ENCODE peak calls at places on chromosome 13, in eight cellular contexts. G is esophagus muscularis mucosa, O is breast epithelium, C is GM12878, V is transverse colon, F is H1, T is prostate gland, L is suprapubic skin. W is an unnamed sample.

GRCh38 chr13:35984287-35984686 is 146.9 kb downstream of the DCLK1 start:
- DNase-seq in O (no peak), C (no peak), T (no peak), V (no peak), F (no peak), G (no peak), L (no peak), W (no peak)

GRCh38 chr13:20798027-20798426 is 24.3 kb upstream of the EEF1AKMT1 start:
- DNase-seq in C (no peak), L (no peak), G (no peak), F (no peak), O (no peak), T (no peak), V (no peak), W (no peak)

GRCh38 chr13:44306401-44307192 is 67.0 kb upstream of the SERP2 start:
- DNase-seq in L (no peak), T (peak), C (no peak), F (peak), O (peak), G (no peak), V (peak), W (peak)

GRCh38 chr13:48412100-48412556 is 785 bp downstream of the LPAR6 start:
- DNase-seq in F (no peak), V (no peak), C (no peak), O (no peak), T (no peak), G (no peak), L (no peak), W (no peak)

GRCh38 chr13:90352763-90353162 is 994.7 kb upstream of the MIR17HG start:
- DNase-seq in G (no peak), V (no peak), C (no peak), O (no peak), L (no peak), F (no peak), T (no peak), W (no peak)

GRCh38 chr13:34521166-34521565 is 420.9 kb upstream of the NBEA start:
- DNase-seq in C (no peak), F (no peak), L (no peak), O (no peak), V (no peak), G (no peak), T (no peak), W (no peak)

GRCh38 chr13:84706004-84706710 is 823.9 kb upstream of the SLITRK1 start:
- DNase-seq in G (no peak), T (no peak), C (no peak), F (no peak), O (no peak), L (no peak), V (no peak), W (no peak)

GRCh38 chr13:35865341-35866240 is 265.6 kb downstream of the DCLK1 start:
- DNase-seq in F (no peak), G (no peak), L (no peak), C (no peak), V (no peak), O (no peak), T (no peak), W (no peak)

GRCh38 chr13:24145231-24145630 is 15.3 kb upstream of the SPATA13 start:
- DNase-seq in O (no peak), F (no peak), T (no peak), G (no peak), C (no peak), L (no peak), V (no peak), W (no peak)

GRCh38 chr13:20387006-20387405 is 138.7 kb downstream of the CRYL1 start:
- DNase-seq in V (no peak), T (no peak), G (no peak), C (no peak), O (no peak), L (no peak), F (no peak), W (no peak)

GRCh38 chr13:58542530-58542929 is 911.0 kb downstream of the PCDH17 start:
- DNase-seq in F (no peak), G (no peak), O (no peak), L (no peak), C (no peak), V (no peak), T (no peak), W (no peak)

GRCh38 chr13:46181799-46182490 is at the start of gene LCP1:
- DNase-seq in C (peak), L (no peak), V (peak), O (peak), F (no peak), G (no peak), T (no peak), W (no peak)

GRCh38 chr13:113118328-113119021 is 4.1 kb upstream of the F10 start:
- DNase-seq in C (no peak), L (peak), O (no peak), G (no peak), T (no peak), F (peak), V (no peak), W (peak)

GRCh38 chr13:89550842-89551422 is 1796.6 kb upstream of the MIR17HG start:
- DNase-seq in L (no peak), V (no peak), O (no peak), F (no peak), C (no peak), T (no peak), G (no peak), W (no peak)

GRCh38 chr13:79637086-79637763 is 156.3 kb downstream of the NDFIP2 start:
- DNase-seq in F (no peak), O (no peak), T (peak), L (no peak), V (no peak), C (no peak), G (no peak), W (no peak)

GRCh38 chr13:98853791-98854191 is 101.3 kb upstream of the SLC15A1 start:
- DNase-seq in C (peak), G (no peak), L (no peak), V (peak), F (no peak), O (no peak), T (no peak), W (no peak)

GRCh38 chr13:47484564-47484963 is 516.5 kb downstream of the SUCLA2 start:
- DNase-seq in V (no peak), G (no peak), F (no peak), T (no peak), C (no peak), O (no peak), L (no peak), W (no peak)

GRCh38 chr13:48625396-48626076 is 28.2 kb upstream of the CYSLTR2 start:
- DNase-seq in T (no peak), F (no peak), G (peak), V (no peak), C (no peak), O (no peak), L (no peak), W (no peak)

GRCh38 chr13:66365101-66365500 is 865.0 kb downstream of the PCDH9 start:
- DNase-seq in L (no peak), C (no peak), F (no peak), T (no peak), O (no peak), V (no peak), G (no peak), W (no peak)

GRCh38 chr13:44899967-44900366 is 89.3 kb downstream of the NUFIP1 start:
- DNase-seq in C (no peak), F (no peak), T (no peak), V (no peak), G (no peak), L (no peak), O (no peak), W (no peak)

GRCh38 chr13:51793570-51794273 is 10.2 kb downstream of the DHRS12 start:
- DNase-seq in F (no peak), V (no peak), L (peak), T (no peak), C (peak), G (no peak), O (no peak), W (no peak)
- H3K27ac ChIP-seq in F (no peak), V (peak), L (no peak), T (no peak), C (peak), G (peak), O (no peak), W (peak)

GRCh38 chr13:110350509-110350908 is 43.4 kb downstream of the COL4A2 start:
- DNase-seq in G (no peak), T (no peak), F (no peak), O (no peak), C (no peak), L (no peak), V (no peak), W (no peak)

GRCh38 chr13:110347535-110348308 is 40.6 kb downstream of the COL4A2 start:
- DNase-seq in L (no peak), C (no peak), O (peak), G (no peak), F (no peak), T (peak), V (no peak), W (no peak)

GRCh38 chr13:110348309-110348625 is 41.2 kb downstream of the COL4A2 start:
- DNase-seq in C (no peak), F (no peak), L (no peak), O (no peak), G (no peak), T (no peak), V (no peak), W (no peak)

GRCh38 chr13:110348751-110349150 is 41.7 kb downstream of the COL4A2 start:
- DNase-seq in F (no peak), V (no peak), C (no peak), L (no peak), T (no peak), G (no peak), O (no peak), W (no peak)

GRCh38 chr13:110349239-110349638 is 42.2 kb downstream of the COL4A2 start:
- DNase-seq in F (no peak), V (no peak), G (no peak), C (no peak), O (no peak), L (no peak), T (no peak), W (no peak)
- TF ChIP-seq POLR2A in F (no peak), V (no peak), G (no peak), C (no peak), O (no peak), L (no peak), T (no peak), W (no peak)

GRCh38 chr13:40609972-40610726 is 56.3 kb downstream of the FOXO1 start:
- DNase-seq in L (no peak), V (peak), F (no peak), O (no peak), T (no peak), G (peak), C (no peak), W (no peak)

GRCh38 chr13:40608308-40608707 is 58.1 kb downstream of the FOXO1 start:
- DNase-seq in C (no peak), L (no peak), O (no peak), V (no peak), T (no peak), G (peak), F (no peak), W (no peak)

GRCh38 chr13:40613192-40613818 is 53.1 kb downstream of the FOXO1 start:
- DNase-seq in V (peak), F (no peak), C (peak), T (peak), O (no peak), G (peak), L (no peak), W (no peak)

GRCh38 chr13:40611635-40612422 is 54.6 kb downstream of the FOXO1 start:
- DNase-seq in C (no peak), O (no peak), G (peak), F (no peak), T (no peak), V (no peak), L (no peak), W (no peak)

DNA sequence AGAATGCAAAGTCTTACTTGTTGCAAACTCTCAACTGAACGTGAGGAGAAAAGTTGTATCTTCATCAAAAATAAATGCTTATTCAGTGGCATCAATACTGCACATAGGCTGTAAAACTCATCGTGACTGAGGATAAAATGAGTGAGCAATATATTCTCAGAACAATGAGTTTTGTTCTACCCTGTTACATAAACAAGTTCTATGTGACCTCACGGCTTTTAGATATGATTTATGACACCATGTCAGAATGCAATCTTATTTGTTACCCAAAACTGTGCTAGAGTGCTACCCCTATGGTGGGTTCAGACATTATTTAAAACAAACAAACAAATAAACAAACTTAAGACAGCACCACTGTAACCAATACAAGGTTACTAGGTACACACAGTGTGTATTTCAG is 55.4 kb downstream of the FOXO1 start:
- DNase-seq in C (no peak), V (no peak), F (no peak), L (no peak), O (no peak), G (no peak), T (no peak), W (no peak)
- TF ChIP-seq POLR2AphosphoS5 in C (no peak), V (no peak), F (no peak), L (no peak), O (no peak), G (no peak), T (no peak), W (no peak)

GRCh38 chr13:40404407-40404806 is 262.0 kb downstream of the FOXO1 start:
- DNase-seq in V (no peak), O (no peak), G (peak), L (no peak), F (no peak), C (no peak), T (no peak), W (no peak)

GRCh38 chr13:40404967-40405716 is 261.3 kb downstream of the FOXO1 start:
- DNase-seq in T (no peak), C (no peak), V (no peak), G (peak), O (no peak), L (no peak), F (no peak), W (no peak)

GRCh38 chr13:40402931-40403412 is 263.5 kb downstream of the FOXO1 start:
- DNase-seq in C (no peak), T (no peak), V (no peak), G (no peak), L (no peak), F (no peak), O (no peak), W (no peak)

GRCh38 chr13:40401911-40402776 is 264.3 kb downstream of the FOXO1 start:
- DNase-seq in L (peak), F (no peak), G (peak), V (peak), C (peak), T (peak), O (peak), W (peak)

DNA sequence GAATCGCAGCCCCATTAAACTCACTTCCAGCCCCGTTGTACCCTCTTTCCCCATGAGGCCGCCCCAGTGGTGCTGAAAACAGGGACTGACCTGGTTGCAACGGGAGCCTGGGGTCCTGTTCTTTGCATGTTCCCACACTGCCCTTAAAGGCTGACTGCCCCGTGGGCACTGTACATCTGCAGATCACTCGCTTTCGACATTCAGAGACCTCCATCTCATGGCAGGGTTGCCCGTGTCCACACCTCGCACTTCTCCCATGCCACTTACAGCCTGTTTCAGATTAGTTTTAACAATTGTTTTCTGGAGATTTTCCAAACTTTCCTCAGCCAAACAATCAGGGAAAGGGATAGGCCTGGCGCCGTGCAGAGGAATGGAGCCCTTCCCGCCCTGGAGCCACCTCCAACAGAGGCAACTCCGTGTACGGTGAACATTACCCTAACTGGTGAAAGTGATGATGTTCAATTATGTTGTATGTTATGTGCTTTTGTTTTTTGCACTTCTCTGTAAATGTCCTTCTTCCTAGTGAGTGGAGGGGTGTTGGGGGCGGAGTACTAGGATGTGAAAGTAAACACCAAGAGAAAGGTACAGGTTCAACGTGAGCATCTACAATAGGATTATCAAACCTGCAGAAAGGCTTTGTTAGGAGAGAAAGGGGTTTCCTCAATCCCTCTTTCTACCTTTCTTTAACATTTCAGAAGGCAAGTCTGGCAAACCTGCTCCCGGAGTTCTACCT is 262.8 kb downstream of the FOXO1 start:
- DNase-seq in F (no peak), V (no peak), O (no peak), C (no peak), T (no peak), L (no peak), G (peak), W (no peak)
- H3K27ac ChIP-seq in F (no peak), V (peak), O (peak), C (no peak), T (no peak), L (peak), G (peak), W (peak)

GRCh38 chr13:33016414-33017409 is at the start of gene KL:
- DNase-seq in G (no peak), C (no peak), V (peak), O (no peak), T (no peak), F (peak), L (peak), W (no peak)

GRCh38 chr13:33017410-33017929 is 1.2 kb downstream of the KL start:
- DNase-seq in C (peak), T (no peak), G (no peak), O (no peak), V (peak), F (no peak), L (peak), W (no peak)

GRCh38 chr13:33014291-33014690 is 1.9 kb upstream of the KL start:
- DNase-seq in T (no peak), F (no peak), L (no peak), G (no peak), C (no peak), V (no peak), O (no peak), W (no peak)

GRCh38 chr13:33015791-33016323 is 366 bp upstream of the KL start:
- DNase-seq in O (no peak), V (peak), T (peak), L (peak), G (no peak), C (no peak), F (peak), W (no peak)

GRCh38 chr13:33015275-33015674 is 948 bp upstream of the KL start:
- DNase-seq in L (no peak), T (no peak), G (no peak), C (no peak), F (no peak), V (no peak), O (no peak), W (no peak)
- TF ChIP-seq POLR2A in L (no peak), T (no peak), G (no peak), C (no peak), F (no peak), V (no peak), O (no peak), W (no peak)

GRCh38 chr13:100125946-100126345 is 37.1 kb downstream of the PCCA start:
- DNase-seq in O (no peak), F (no peak), G (no peak), V (no peak), C (no peak), L (no peak), T (no peak), W (no peak)

GRCh38 chr13:100130092-100130491 is 41.2 kb downstream of the PCCA start:
- DNase-seq in O (no peak), L (no peak), C (no peak), G (no peak), T (no peak), F (no peak), V (no peak), W (no peak)

GRCh38 chr13:100129605-100130004 is 40.7 kb downstream of the PCCA start:
- DNase-seq in G (no peak), O (no peak), F (no peak), C (peak), V (no peak), L (no peak), T (no peak), W (no peak)

GRCh38 chr13:100128838-100129237 is 39.9 kb downstream of the PCCA start:
- DNase-seq in V (no peak), C (no peak), L (no peak), T (no peak), F (no peak), O (no peak), G (no peak), W (no peak)

DNA sequence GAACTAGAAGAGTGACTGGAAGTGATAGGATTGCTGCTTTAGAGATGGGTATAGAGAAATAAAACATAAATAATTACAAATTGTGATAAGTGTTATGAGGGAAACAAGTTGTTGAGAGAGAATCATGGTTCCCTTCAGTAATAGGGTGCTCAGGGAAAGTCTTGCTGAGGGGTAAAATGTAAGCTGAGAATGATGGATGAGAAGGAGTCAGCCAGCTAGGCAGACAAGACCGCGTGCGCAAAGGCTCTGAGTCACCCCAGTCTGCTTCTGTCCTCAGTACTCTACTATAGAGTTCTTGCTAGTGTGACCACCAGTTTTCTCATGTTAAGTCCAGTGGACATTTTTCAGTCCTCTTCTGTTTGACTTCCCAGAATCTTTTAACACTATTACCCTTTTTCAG is 39.5 kb downstream of the PCCA start:
- DNase-seq in V (no peak), C (no peak), T (no peak), O (no peak), G (no peak), L (no peak), F (no peak), W (no peak)
- TF ChIP-seq POLR2AphosphoS5 in V (no peak), C (no peak), T (no peak), O (no peak), G (no peak), L (no peak), F (no peak), W (no peak)

DNA sequence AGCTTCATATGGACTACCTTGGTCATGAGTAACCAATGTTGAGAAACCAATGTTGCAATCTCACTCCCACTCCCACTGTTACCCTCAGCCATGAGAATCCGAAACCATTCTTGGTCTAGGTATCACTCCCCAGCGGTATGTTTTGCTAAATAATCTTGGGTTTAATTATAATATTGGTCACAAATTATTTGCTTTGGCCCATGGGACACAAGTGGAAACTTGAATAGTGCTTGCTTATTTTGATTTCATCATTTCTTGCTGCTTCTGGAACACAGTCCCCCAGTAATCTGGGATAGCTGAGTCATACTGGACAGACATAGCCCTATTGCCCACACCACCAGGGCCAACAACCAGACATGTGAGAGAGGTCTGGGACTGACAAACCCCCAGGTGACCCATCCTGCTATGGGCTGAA is 171.6 kb upstream of the IPO5 start:
- DNase-seq in C (no peak), T (no peak), O (no peak), F (no peak), V (no peak), G (no peak), L (no peak), W (no peak)
- H3K27ac ChIP-seq in C (no peak), T (no peak), O (no peak), F (no peak), V (no peak), G (no peak), L (no peak), W (no peak)